ENCODE peak calls at places on chromosomes 11 and 22, in ten cellular contexts. One of them, this sample, is unnamed.

GRCh38 chr11:62186195-62186594 is 3.8 kb upstream of the SCGB1D1 start:
- DNase-seq in right lobe of liver: no peak
- DNase-seq in cardiac fibroblast: no peak
- DNase-seq in psoas muscle: no peak
- DNase-seq in CD8-positive, alpha-beta memory T cell: no peak
- DNase-seq in DND-41: no peak
- DNase-seq in CD8-positive, alpha-beta T cell: no peak
- DNase-seq in tibial artery: no peak
- DNase-seq in pancreas: no peak
- DNase-seq in cardiac muscle cell: no peak
- DNase-seq in this sample: no peak

GRCh38 chr11:7514099-7514725 is 413 bp downstream of the PPFIBP2 start:
- DNase-seq in cardiac muscle cell: no peak
- DNase-seq in DND-41: no peak
- DNase-seq in cardiac fibroblast: no peak
- DNase-seq in pancreas: peak
- DNase-seq in CD8-positive, alpha-beta memory T cell: peak
- DNase-seq in psoas muscle: peak
- DNase-seq in right lobe of liver: no peak
- DNase-seq in CD8-positive, alpha-beta T cell: peak
- DNase-seq in tibial artery: peak
- DNase-seq in this sample: no peak

GRCh38 chr11:128632151-128632791 is 44.9 kb upstream of the ETS1 start:
- DNase-seq in tibial artery: no peak
- DNase-seq in right lobe of liver: no peak
- DNase-seq in cardiac fibroblast: peak
- DNase-seq in DND-41: peak
- DNase-seq in pancreas: peak
- DNase-seq in psoas muscle: no peak
- DNase-seq in cardiac muscle cell: peak
- DNase-seq in CD8-positive, alpha-beta T cell: peak
- DNase-seq in CD8-positive, alpha-beta memory T cell: peak
- DNase-seq in this sample: peak

GRCh38 chr11:62130498-62131464 is 7.0 kb downstream of the INCENP start:
- DNase-seq in pancreas: peak
- DNase-seq in DND-41: no peak
- DNase-seq in right lobe of liver: peak
- DNase-seq in cardiac fibroblast: no peak
- DNase-seq in CD8-positive, alpha-beta memory T cell: no peak
- DNase-seq in psoas muscle: no peak
- DNase-seq in cardiac muscle cell: no peak
- DNase-seq in CD8-positive, alpha-beta T cell: no peak
- DNase-seq in tibial artery: peak
- DNase-seq in this sample: no peak

GRCh38 chr22:23686416-23687024 is 4.3 kb upstream of the RGL4 start:
- DNase-seq in pancreas: peak
- DNase-seq in psoas muscle: no peak
- DNase-seq in right lobe of liver: peak
- DNase-seq in cardiac muscle cell: no peak
- DNase-seq in cardiac fibroblast: no peak
- DNase-seq in tibial artery: no peak
- DNase-seq in CD8-positive, alpha-beta T cell: no peak
- DNase-seq in DND-41: no peak
- DNase-seq in CD8-positive, alpha-beta memory T cell: no peak
- DNase-seq in this sample: no peak

GRCh38 chr11:32184057-32185055 is 93.5 kb downstream of the RCN1 start:
- DNase-seq in cardiac muscle cell: peak
- DNase-seq in tibial artery: no peak
- DNase-seq in pancreas: no peak
- DNase-seq in CD8-positive, alpha-beta memory T cell: no peak
- DNase-seq in right lobe of liver: no peak
- DNase-seq in cardiac fibroblast: no peak
- DNase-seq in DND-41: no peak
- DNase-seq in CD8-positive, alpha-beta T cell: no peak
- DNase-seq in psoas muscle: no peak
- DNase-seq in this sample: no peak

GRCh38 chr22:48744283-48744641 is 1083.4 kb downstream of the BRD1 start:
- DNase-seq in pancreas: no peak
- DNase-seq in DND-41: no peak
- DNase-seq in psoas muscle: no peak
- DNase-seq in cardiac fibroblast: no peak
- DNase-seq in CD8-positive, alpha-beta memory T cell: no peak
- DNase-seq in CD8-positive, alpha-beta T cell: no peak
- DNase-seq in right lobe of liver: peak
- DNase-seq in tibial artery: no peak
- DNase-seq in cardiac muscle cell: no peak
- DNase-seq in this sample: no peak

GRCh38 chr22:42074153-42074750 is at the start of gene PHETA2:
- DNase-seq in tibial artery: peak
- DNase-seq in pancreas: peak
- DNase-seq in cardiac fibroblast: peak
- DNase-seq in psoas muscle: peak
- DNase-seq in CD8-positive, alpha-beta T cell: peak
- DNase-seq in cardiac muscle cell: peak
- DNase-seq in CD8-positive, alpha-beta memory T cell: peak
- DNase-seq in DND-41: no peak
- DNase-seq in right lobe of liver: peak
- DNase-seq in this sample: no peak

GRCh38 chr11:116721983-116722382 is 50.8 kb downstream of the BUD13 start:
- DNase-seq in DND-41: no peak
- DNase-seq in right lobe of liver: no peak
- DNase-seq in CD8-positive, alpha-beta T cell: no peak
- DNase-seq in cardiac fibroblast: no peak
- DNase-seq in cardiac muscle cell: no peak
- DNase-seq in CD8-positive, alpha-beta memory T cell: no peak
- DNase-seq in pancreas: no peak
- DNase-seq in tibial artery: no peak
- DNase-seq in psoas muscle: no peak
- DNase-seq in this sample: no peak

GRCh38 chr11:106463154-106463553 is 385.7 kb downstream of the AASDHPPT start:
- DNase-seq in pancreas: no peak
- DNase-seq in cardiac muscle cell: peak
- DNase-seq in CD8-positive, alpha-beta memory T cell: no peak
- DNase-seq in CD8-positive, alpha-beta T cell: no peak
- DNase-seq in cardiac fibroblast: no peak
- DNase-seq in right lobe of liver: no peak
- DNase-seq in DND-41: no peak
- DNase-seq in psoas muscle: no peak
- DNase-seq in tibial artery: no peak
- DNase-seq in this sample: no peak

GRCh38 chr11:69013009-69013951 is at the start of gene MRGPRF:
- DNase-seq in right lobe of liver: no peak
- DNase-seq in pancreas: no peak
- DNase-seq in CD8-positive, alpha-beta T cell: no peak
- DNase-seq in tibial artery: peak
- DNase-seq in psoas muscle: peak
- DNase-seq in CD8-positive, alpha-beta memory T cell: no peak
- DNase-seq in DND-41: no peak
- DNase-seq in cardiac fibroblast: peak
- DNase-seq in cardiac muscle cell: peak
- DNase-seq in this sample: no peak
- H3K4me3 ChIP-seq in right lobe of liver: peak
- H3K4me3 ChIP-seq in pancreas: peak
- H3K4me3 ChIP-seq in CD8-positive, alpha-beta T cell: no peak
- H3K4me3 ChIP-seq in tibial artery: peak
- H3K4me3 ChIP-seq in psoas muscle: peak
- H3K4me3 ChIP-seq in CD8-positive, alpha-beta memory T cell: no peak
- H3K4me3 ChIP-seq in DND-41: no peak
- H3K4me3 ChIP-seq in cardiac fibroblast: peak
- H3K4me3 ChIP-seq in cardiac muscle cell: peak
- H3K4me3 ChIP-seq in this sample: no peak

GRCh38 chr11:64230985-64231365 is 627 bp downstream of the DNAJC4 start:
- DNase-seq in tibial artery: no peak
- DNase-seq in cardiac fibroblast: no peak
- DNase-seq in pancreas: no peak
- DNase-seq in CD8-positive, alpha-beta T cell: no peak
- DNase-seq in DND-41: no peak
- DNase-seq in psoas muscle: no peak
- DNase-seq in right lobe of liver: no peak
- DNase-seq in CD8-positive, alpha-beta memory T cell: no peak
- DNase-seq in cardiac muscle cell: no peak
- DNase-seq in this sample: no peak

GRCh38 chr11:64229959-64230208 is 464 bp upstream of the DNAJC4 start:
- DNase-seq in cardiac fibroblast: no peak
- DNase-seq in CD8-positive, alpha-beta T cell: no peak
- DNase-seq in pancreas: no peak
- DNase-seq in cardiac muscle cell: no peak
- DNase-seq in DND-41: no peak
- DNase-seq in right lobe of liver: no peak
- DNase-seq in psoas muscle: no peak
- DNase-seq in tibial artery: no peak
- DNase-seq in CD8-positive, alpha-beta memory T cell: no peak
- DNase-seq in this sample: no peak

GRCh38 chr11:64230209-64230984 is at the start of gene DNAJC4:
- DNase-seq in psoas muscle: peak
- DNase-seq in right lobe of liver: peak
- DNase-seq in cardiac muscle cell: peak
- DNase-seq in DND-41: peak
- DNase-seq in CD8-positive, alpha-beta memory T cell: peak
- DNase-seq in tibial artery: peak
- DNase-seq in pancreas: peak
- DNase-seq in cardiac fibroblast: peak
- DNase-seq in CD8-positive, alpha-beta T cell: peak
- DNase-seq in this sample: peak

GRCh38 chr11:64227405-64227956 is 1.4 kb downstream of the NUDT22 start:
- DNase-seq in pancreas: no peak
- DNase-seq in CD8-positive, alpha-beta T cell: no peak
- DNase-seq in psoas muscle: no peak
- DNase-seq in CD8-positive, alpha-beta memory T cell: no peak
- DNase-seq in cardiac muscle cell: peak
- DNase-seq in tibial artery: no peak
- DNase-seq in right lobe of liver: no peak
- DNase-seq in DND-41: no peak
- DNase-seq in cardiac fibroblast: peak
- DNase-seq in this sample: no peak

DNA sequence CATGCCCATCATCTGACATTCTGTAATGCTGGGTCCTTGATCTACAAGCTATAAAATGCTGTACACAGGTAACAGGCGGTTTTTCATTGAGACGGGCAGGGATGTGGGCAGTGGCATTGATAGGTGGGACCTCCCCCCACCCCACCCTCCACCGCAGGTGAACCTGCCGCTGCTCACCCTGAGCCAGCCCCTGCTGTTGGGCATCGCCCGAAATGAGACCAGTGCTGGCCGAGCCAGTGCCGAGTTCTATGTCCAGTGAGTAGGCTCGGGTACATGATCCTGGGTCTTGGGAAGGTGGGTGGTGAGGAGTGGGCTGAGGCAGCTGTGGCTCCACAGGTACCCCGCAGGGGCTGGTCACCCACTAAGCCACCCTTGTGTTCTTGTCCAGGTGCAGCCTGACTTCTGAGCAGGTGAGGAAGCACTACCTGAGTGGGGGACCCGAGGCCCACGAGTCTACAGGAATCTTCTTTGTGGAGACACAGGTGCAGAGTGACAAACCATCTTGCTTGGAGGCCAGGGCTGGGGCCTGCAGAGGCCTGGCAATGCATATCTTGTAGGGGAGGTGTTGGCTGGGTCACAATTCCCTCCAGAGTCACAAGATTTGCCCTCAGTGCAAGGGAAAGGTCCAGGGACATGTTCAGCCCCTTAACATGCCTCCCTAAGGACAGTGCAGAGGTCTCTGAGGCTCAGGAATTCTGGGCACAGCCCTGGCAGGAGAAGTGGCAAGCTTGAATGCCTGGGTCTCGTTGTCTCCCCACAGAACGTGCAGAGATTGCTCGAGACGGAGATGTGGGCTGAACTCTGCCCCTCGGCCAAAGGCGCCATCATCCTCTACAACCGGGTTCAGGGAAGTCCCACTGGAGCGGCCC is 1.0 kb upstream of the DNAJC4 start:
- DNase-seq in CD8-positive, alpha-beta memory T cell: no peak
- DNase-seq in right lobe of liver: no peak
- DNase-seq in cardiac muscle cell: no peak
- DNase-seq in pancreas: no peak
- DNase-seq in DND-41: no peak
- DNase-seq in psoas muscle: no peak
- DNase-seq in tibial artery: no peak
- DNase-seq in cardiac fibroblast: no peak
- DNase-seq in CD8-positive, alpha-beta T cell: no peak
- DNase-seq in this sample: no peak
- H3K4me3 ChIP-seq in CD8-positive, alpha-beta memory T cell: peak
- H3K4me3 ChIP-seq in right lobe of liver: no peak
- H3K4me3 ChIP-seq in cardiac muscle cell: no peak
- H3K4me3 ChIP-seq in pancreas: peak
- H3K4me3 ChIP-seq in DND-41: peak
- H3K4me3 ChIP-seq in psoas muscle: peak
- H3K4me3 ChIP-seq in tibial artery: peak
- H3K4me3 ChIP-seq in cardiac fibroblast: no peak
- H3K4me3 ChIP-seq in CD8-positive, alpha-beta T cell: peak
- H3K4me3 ChIP-seq in this sample: no peak

GRCh38 chr22:46770726-46771125 is 8.3 kb downstream of the TBC1D22A start:
- DNase-seq in cardiac muscle cell: no peak
- DNase-seq in psoas muscle: no peak
- DNase-seq in cardiac fibroblast: no peak
- DNase-seq in DND-41: no peak
- DNase-seq in CD8-positive, alpha-beta T cell: no peak
- DNase-seq in pancreas: peak
- DNase-seq in tibial artery: no peak
- DNase-seq in right lobe of liver: no peak
- DNase-seq in CD8-positive, alpha-beta memory T cell: no peak
- DNase-seq in this sample: no peak
- H3K4me3 ChIP-seq in cardiac muscle cell: no peak
- H3K4me3 ChIP-seq in psoas muscle: no peak
- H3K4me3 ChIP-seq in cardiac fibroblast: no peak
- H3K4me3 ChIP-seq in DND-41: no peak
- H3K4me3 ChIP-seq in CD8-positive, alpha-beta T cell: no peak
- H3K4me3 ChIP-seq in pancreas: no peak
- H3K4me3 ChIP-seq in tibial artery: no peak
- H3K4me3 ChIP-seq in right lobe of liver: no peak
- H3K4me3 ChIP-seq in CD8-positive, alpha-beta memory T cell: no peak
- H3K4me3 ChIP-seq in this sample: no peak

GRCh38 chr11:76918941-76919386 is 58.2 kb downstream of the ACER3 start:
- DNase-seq in psoas muscle: no peak
- DNase-seq in CD8-positive, alpha-beta memory T cell: no peak
- DNase-seq in CD8-positive, alpha-beta T cell: no peak
- DNase-seq in tibial artery: no peak
- DNase-seq in pancreas: no peak
- DNase-seq in cardiac muscle cell: peak
- DNase-seq in DND-41: peak
- DNase-seq in right lobe of liver: no peak
- DNase-seq in cardiac fibroblast: peak
- DNase-seq in this sample: peak
- H3K4me3 ChIP-seq in psoas muscle: peak
- H3K4me3 ChIP-seq in CD8-positive, alpha-beta memory T cell: no peak
- H3K4me3 ChIP-seq in CD8-positive, alpha-beta T cell: no peak
- H3K4me3 ChIP-seq in tibial artery: no peak
- H3K4me3 ChIP-seq in pancreas: no peak
- H3K4me3 ChIP-seq in cardiac muscle cell: no peak
- H3K4me3 ChIP-seq in DND-41: no peak
- H3K4me3 ChIP-seq in right lobe of liver: no peak
- H3K4me3 ChIP-seq in cardiac fibroblast: peak
- H3K4me3 ChIP-seq in this sample: no peak